ENCODE peak calls at places on chromosomes 5 and 9, in six cellular contexts. P is activated CD8-positive, alpha-beta T cell treated with anti-CD3 and anti-CD28 coated beads for 36 hours; H is CD4-positive, alpha-beta T cell; I is astrocyte of the cerebellum; D is upper lobe of right lung; Y is fibroblast of lung. U is an unnamed sample.

GRCh38 chr5:168747987-168748777 is 169.0 kb upstream of the PANK3 start:
- DNase-seq in I (no peak), H (peak; percentile 6), Y (no peak), D (no peak), P (peak; percentile 74), U (peak; percentile 74)

GRCh38 chr5:151298063-151298462 is 5.5 kb downstream of the SLC36A3 start:
- DNase-seq in Y (no peak), I (no peak), P (no peak), H (no peak), D (no peak), U (no peak)

GRCh38 chr5:73987915-73988314 is 361.9 kb downstream of the ARHGEF28 start:
- DNase-seq in Y (no peak), D (no peak), P (no peak), I (no peak), H (no peak), U (no peak)

GRCh38 chr9:97441729-97442128 is 29.8 kb downstream of the TDRD7 start:
- DNase-seq in D (no peak), P (no peak), Y (no peak), H (no peak), I (no peak), U (no peak)

GRCh38 chr5:54062958-54063357 is 247.4 kb downstream of the ARL15 start:
- DNase-seq in Y (peak; percentile 35), H (no peak), P (no peak), D (no peak), I (peak; percentile 20), U (no peak)

GRCh38 chr5:61162832-61163567 is 732 bp upstream of the SMIM15 start:
- DNase-seq in H (no peak), I (no peak), Y (peak; percentile 35), P (no peak), D (no peak), U (peak; percentile 50)

GRCh38 chr5:147708708-147709107 is 73.8 kb downstream of the JAKMIP2 start:
- DNase-seq in Y (no peak), H (no peak), P (no peak), I (no peak), D (no peak), U (no peak)

GRCh38 chr5:139807647-139808030 is 12.0 kb downstream of the PSD2 start:
- DNase-seq in I (no peak), H (no peak), D (peak; percentile 8), Y (no peak), P (no peak), U (no peak)

GRCh38 chr9:114200721-114201300 is 45.5 kb downstream of the COL27A1 start:
- DNase-seq in P (no peak), D (no peak), I (no peak), H (no peak), Y (no peak), U (no peak)

GRCh38 chr5:126394211-126394828 is 28.9 kb upstream of the GRAMD2B start:
- DNase-seq in Y (no peak), H (no peak), D (no peak), P (no peak), I (no peak), U (no peak)

GRCh38 chr5:87009146-87009545 is 258.5 kb upstream of the RASA1 start:
- DNase-seq in Y (peak; percentile 56), I (peak; percentile 44), D (no peak), P (no peak), H (no peak), U (no peak)

GRCh38 chr5:129413570-129413969 is 46.5 kb upstream of the ADAMTS19 start:
- DNase-seq in I (no peak), H (no peak), P (no peak), D (no peak), Y (no peak), U (no peak)

GRCh38 chr9:27351438-27351837 is 54.5 kb upstream of the EQTN start:
- DNase-seq in H (no peak), D (no peak), P (no peak), Y (peak; percentile 11), I (no peak), U (no peak)

GRCh38 chr9:134375011-134375390 is 48.7 kb downstream of the RXRA start:
- DNase-seq in H (no peak), Y (peak; percentile 28), D (peak; percentile 88), P (no peak), I (no peak), U (no peak)

GRCh38 chr5:179599566-179599965 is 23.9 kb downstream of the HNRNPH1 start:
- DNase-seq in D (peak; percentile 49), Y (no peak), H (no peak), P (no peak), I (no peak), U (no peak)

GRCh38 chr9:108272350-108272899 is 583.4 kb downstream of the ACTL7B start:
- DNase-seq in Y (peak; percentile 80), I (no peak), D (peak; percentile 66), H (no peak), P (peak; percentile 2), U (no peak)

GRCh38 chr9:98101416-98101815 is 17.6 kb downstream of the TRIM14 start:
- DNase-seq in Y (no peak), P (no peak), D (no peak), I (no peak), H (no peak), U (no peak)

GRCh38 chr9:131714821-131715220 is 25.1 kb downstream of the RAPGEF1 start:
- DNase-seq in Y (no peak), D (no peak), P (no peak), I (no peak), H (no peak), U (no peak)

GRCh38 chr5:179731791-179732411 is 721 bp upstream of the MAML1 start:
- DNase-seq in H (no peak), I (peak; percentile 18), P (peak; percentile 33), D (peak; percentile 68), Y (peak; percentile 91), U (peak; percentile 61)

GRCh38 chr9:114611516-114612271 is 603 bp downstream of the TMEM268 start:
- DNase-seq in I (no peak), P (peak; percentile 44), D (peak; percentile 86), H (peak; percentile 55), Y (peak; percentile 80), U (peak; percentile 65)

GRCh38 chr5:137635521-137635921 is 100.4 kb downstream of the KLHL3 start:
- DNase-seq in P (no peak), H (no peak), I (no peak), Y (no peak), D (no peak), U (no peak)

GRCh38 chr5:149472399-149472798 is 78.8 kb downstream of the CSNK1A1 start:
- DNase-seq in D (no peak), P (no peak), I (no peak), H (no peak), Y (no peak), U (no peak)

GRCh38 chr5:150034677-150035076 is 34.1 kb downstream of the HMGXB3 start:
- DNase-seq in D (no peak), H (no peak), P (no peak), Y (peak; percentile 93), I (peak; percentile 89), U (no peak)

GRCh38 chr5:145902421-145902820 is 29.6 kb upstream of the GRXCR2 start:
- DNase-seq in Y (no peak), H (no peak), D (no peak), P (no peak), I (no peak), U (no peak)

GRCh38 chr5:168624850-168625357 is 45.7 kb upstream of the PANK3 start:
- DNase-seq in Y (peak; percentile 12), P (no peak), H (no peak), I (no peak), D (no peak), U (no peak)

GRCh38 chr9:130426467-130426773 is 18.3 kb upstream of the ASS1 start:
- DNase-seq in I (no peak), P (no peak), Y (no peak), D (no peak), H (no peak), U (no peak)

GRCh38 chr5:158874814-158875213 is 224.9 kb downstream of the EBF1 start:
- DNase-seq in I (no peak), D (no peak), H (no peak), Y (no peak), P (peak; percentile 12), U (no peak)

GRCh38 chr5:158877124-158877581 is 222.6 kb downstream of the EBF1 start:
- DNase-seq in P (no peak), Y (no peak), D (no peak), H (no peak), I (no peak), U (no peak)

GRCh38 chr5:158877706-158878105 is 222.0 kb downstream of the EBF1 start:
- DNase-seq in D (no peak), I (no peak), H (no peak), P (no peak), Y (no peak), U (no peak)

GRCh38 chr5:158875272-158875679 is 224.4 kb downstream of the EBF1 start:
- DNase-seq in P (no peak), D (no peak), Y (peak; percentile 36), H (no peak), I (no peak), U (no peak)

DNA sequence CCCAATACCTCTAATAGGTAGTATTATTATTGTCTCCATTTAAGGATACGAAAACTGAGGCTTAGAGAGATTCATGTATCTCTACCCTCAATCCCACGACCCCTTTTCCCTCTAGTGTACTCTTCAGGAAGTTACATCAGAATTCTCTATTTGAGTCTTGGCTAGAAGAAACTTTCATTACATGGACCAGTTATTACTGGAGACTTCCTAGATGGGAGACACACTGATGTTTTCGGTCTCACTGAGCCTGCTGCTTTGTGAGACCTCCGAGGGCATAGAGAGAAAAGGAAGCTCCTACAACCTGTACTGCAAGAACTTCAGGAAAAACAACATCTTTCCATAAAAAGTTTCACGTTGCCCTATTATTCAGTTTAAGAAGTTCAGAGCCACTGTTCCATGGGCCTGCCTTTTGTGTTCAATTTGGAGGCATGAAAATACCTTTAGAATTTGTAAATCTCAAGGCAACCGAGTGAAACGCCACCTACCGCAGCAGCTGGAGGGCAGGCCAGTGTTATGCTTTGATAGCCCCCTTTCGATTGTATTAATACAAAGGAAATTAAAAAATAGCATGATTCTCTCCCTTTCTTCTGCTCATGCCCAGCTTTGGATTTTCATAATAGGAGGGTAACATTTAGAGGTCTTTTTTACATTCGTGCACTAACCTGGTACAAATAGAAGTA is 223.3 kb downstream of the EBF1 start:
- DNase-seq in Y (no peak), I (no peak), H (no peak), P (no peak), D (no peak), U (no peak)
- TF ChIP-seq CTCF in Y (no peak), I (no peak), H (no peak), P (no peak), D (no peak), U (peak; percentile 21)

GRCh38 chr5:156835905-156836304 is 14.2 kb upstream of the PPP1R2B start:
- DNase-seq in Y (no peak), P (peak; percentile 7), I (no peak), H (no peak), D (no peak), U (no peak)
- TF ChIP-seq CTCF in Y (no peak), P (peak; percentile 33), I (no peak), H (peak; percentile 27), D (peak; percentile 8), U (no peak)

DNA sequence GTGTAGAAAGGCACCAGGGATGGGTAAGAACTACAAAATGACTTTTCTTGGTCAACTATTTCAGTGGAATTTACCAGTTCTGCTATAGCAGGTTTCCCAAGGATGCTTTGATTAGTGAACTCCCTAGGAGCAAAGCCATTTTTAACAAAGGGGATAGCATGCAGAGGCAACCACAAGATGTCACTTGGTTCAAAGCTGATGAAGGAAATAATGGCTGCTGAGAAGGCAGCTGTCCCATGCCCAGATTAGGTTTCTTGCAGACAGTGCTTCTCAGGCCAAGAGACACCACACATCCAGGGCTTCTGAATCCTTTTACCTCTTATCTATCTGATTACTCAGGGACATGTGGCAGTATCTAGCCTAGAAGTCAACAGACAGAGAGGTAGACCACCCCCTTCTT is 192.6 kb downstream of the DOCK8 start:
- DNase-seq in D (no peak), I (no peak), P (no peak), H (no peak), Y (no peak), U (no peak)
- TF ChIP-seq CTCF in D (no peak), I (no peak), P (no peak), H (no peak), Y (no peak), U (no peak)

GRCh38 chr5:92850886-92851285 is 730.1 kb downstream of the NR2F1-AS1 start:
- DNase-seq in P (no peak), Y (peak; percentile 75), I (no peak), D (no peak), H (no peak), U (no peak)
- TF ChIP-seq CTCF in P (no peak), Y (no peak), I (no peak), D (no peak), H (no peak), U (no peak)

U was measured in GM13976.